ENCODE peak calls at places on chromosomes 11 and 22, in nine cellular contexts. F, I, P, Q, X, V, K, G and A are unnamed samples.

GRCh38 chr22:24695958-24696511 is 78.5 kb downstream of the PIWIL3 start:
- DNase-seq in F (peak; percentile 68), I (no peak), P (peak; percentile 80), Q (no peak), X (peak; percentile 8), V (no peak), K (peak; percentile 69), G (peak; percentile 28), A (no peak)

GRCh38 chr11:45646275-45646970 is 19.0 kb downstream of the CHST1 start:
- DNase-seq in F (peak; percentile 45), I (no peak), P (no peak), Q (peak; percentile 7), X (no peak), V (peak; percentile 27), K (peak; percentile 22), G (no peak), A (no peak)

GRCh38 chr11:124608146-124608545 is 3.1 kb upstream of the PANX3 start:
- DNase-seq in F (no peak), I (no peak), P (no peak), Q (no peak), X (no peak), V (peak; percentile 28), K (no peak), G (no peak), A (no peak)

GRCh38 chr11:117822031-117822521 is 2.5 kb downstream of the FXYD2 start:
- DNase-seq in F (no peak), I (peak; percentile 42), P (no peak), Q (no peak), X (no peak), V (peak; percentile 36), K (no peak), G (no peak), A (no peak)

GRCh38 chr11:65793144-65793581 is 6.3 kb downstream of the OVOL1 start:
- DNase-seq in F (no peak), I (no peak), P (peak; percentile 78), Q (no peak), X (no peak), V (peak; percentile 92), K (no peak), G (no peak), A (no peak)

GRCh38 chr11:77407613-77408012 is 66.3 kb downstream of the PAK1 start:
- DNase-seq in F (peak; percentile 79), I (no peak), P (peak; percentile 33), Q (no peak), X (peak; percentile 41), V (peak; percentile 99), K (peak; percentile 92), G (peak; percentile 55), A (peak; percentile 57)

GRCh38 chr11:60328460-60328859 is 1.4 kb downstream of the MS4A6E start:
- DNase-seq in F (no peak), I (no peak), P (no peak), Q (no peak), X (no peak), V (no peak), K (no peak), G (no peak), A (no peak)

GRCh38 chr11:106684944-106685343 is 333.3 kb downstream of the GUCY1A2 start:
- DNase-seq in F (no peak), I (no peak), P (no peak), Q (no peak), X (no peak), V (no peak), K (no peak), G (no peak), A (no peak)

GRCh38 chr11:65132988-65133700 is 1.2 kb downstream of the SYVN1 start:
- DNase-seq in F (peak; percentile 17), I (no peak), P (peak; percentile 90), Q (no peak), X (no peak), V (peak; percentile 73), K (no peak), G (no peak), A (no peak)

GRCh38 chr11:12506502-12506921 is 129.1 kb downstream of the PARVA start:
- DNase-seq in F (peak; percentile 40), I (no peak), P (no peak), Q (no peak), X (no peak), V (no peak), K (peak; percentile 59), G (no peak), A (peak; percentile 44)

GRCh38 chr11:95877288-95877687 is 46.6 kb downstream of the MTMR2 start:
- DNase-seq in F (peak; percentile 97), I (no peak), P (no peak), Q (no peak), X (peak; percentile 98), V (peak; percentile 63), K (peak; percentile 100), G (peak; percentile 95), A (peak; percentile 99)

GRCh38 chr11:58866788-58867187 is 22.3 kb upstream of the GLYATL2 start:
- DNase-seq in F (no peak), I (no peak), P (no peak), Q (no peak), X (no peak), V (no peak), K (peak; percentile 49), G (no peak), A (no peak)

GRCh38 chr22:20805972-20806471 is 32.1 kb downstream of the SERPIND1 start:
- DNase-seq in F (peak; percentile 28), I (no peak), P (no peak), Q (no peak), X (no peak), V (peak; percentile 33), K (peak; percentile 10), G (no peak), A (no peak)

GRCh38 chr22:20802452-20802851 is 28.5 kb downstream of the SERPIND1 start:
- DNase-seq in F (no peak), I (no peak), P (no peak), Q (no peak), X (no peak), V (no peak), K (no peak), G (no peak), A (no peak)

GRCh38 chr22:20804650-20805049 is 30.7 kb downstream of the SERPIND1 start:
- DNase-seq in F (no peak), I (no peak), P (no peak), Q (no peak), X (no peak), V (no peak), K (no peak), G (no peak), A (no peak)

GRCh38 chr22:20802922-20803553 is 29.1 kb downstream of the SERPIND1 start:
- DNase-seq in F (no peak), I (no peak), P (no peak), Q (no peak), X (no peak), V (no peak), K (no peak), G (no peak), A (no peak)

GRCh38 chr22:20803696-20804324 is 29.9 kb downstream of the SERPIND1 start:
- DNase-seq in F (peak; percentile 56), I (peak; percentile 15), P (no peak), Q (no peak), X (peak; percentile 16), V (peak; percentile 35), K (peak; percentile 44), G (no peak), A (no peak)
- TF ChIP-seq CTCF in F (peak; percentile 69), I (no peak), P (no peak), Q (peak; percentile 46), X (peak; percentile 79), V (peak; percentile 69), K (peak; percentile 60), G (peak; percentile 67), A (peak; percentile 73)

DNA sequence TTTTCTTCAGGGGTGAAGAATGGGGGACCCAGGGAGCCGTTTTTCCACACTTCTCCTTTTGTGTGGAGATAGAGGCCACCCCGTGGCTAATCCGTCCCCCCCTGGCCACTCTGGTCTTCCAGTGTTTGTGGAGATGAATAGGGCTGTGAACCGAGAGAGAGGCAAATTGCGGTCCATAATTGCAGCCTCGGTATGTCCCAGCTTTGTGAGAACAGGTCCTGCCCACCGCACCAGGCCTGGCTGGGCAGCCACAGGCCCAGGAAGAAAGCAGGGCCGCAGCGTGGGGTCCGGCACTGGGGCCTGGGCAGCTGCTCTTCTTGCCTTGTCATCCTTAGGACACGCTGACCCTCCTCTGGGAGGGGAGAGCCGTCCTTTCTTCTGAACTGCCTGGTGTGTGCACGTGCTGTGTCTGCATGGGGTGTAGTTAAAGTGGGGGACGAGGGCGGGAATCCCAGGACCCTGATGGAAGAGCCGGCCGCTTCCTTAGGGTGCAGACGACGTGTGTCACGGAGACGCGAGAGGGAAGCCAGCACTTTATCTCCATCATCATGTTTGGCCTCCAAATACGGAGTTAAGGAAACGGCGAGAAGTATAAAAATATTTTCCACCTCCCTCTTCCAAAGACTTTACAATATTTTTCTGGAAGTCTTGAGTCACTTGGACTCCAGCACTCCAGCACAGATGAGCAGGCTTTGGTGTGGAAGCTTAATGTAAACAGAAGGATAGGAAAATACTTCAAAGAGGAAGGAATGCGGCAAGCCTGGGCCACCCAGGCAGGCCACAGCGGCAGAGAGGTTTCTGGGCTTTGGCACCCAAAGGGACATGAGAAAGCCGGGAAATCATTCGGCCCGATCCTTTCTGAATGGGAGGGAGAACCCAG is 1248.4 kb downstream of the BRD1 start:
- DNase-seq in F (no peak), I (no peak), P (no peak), Q (no peak), X (no peak), V (no peak), K (no peak), G (no peak), A (no peak)
- H3K4me3 ChIP-seq in F (no peak overlapping the region), I (no peak overlapping the region), P (no peak overlapping the region), Q (no peak overlapping the region), X (no peak overlapping the region), V (no peak overlapping the region), K (no peak overlapping the region), G (no peak overlapping the region), A (no peak overlapping the region)

GRCh38 chr22:36610056-36610455 is 81.1 kb upstream of the EIF3D start:
- DNase-seq in F (no peak), I (no peak), P (no peak), Q (no peak), X (no peak), V (no peak), K (no peak), G (no peak), A (no peak)

GRCh38 chr22:36610567-36610966 is 81.6 kb upstream of the EIF3D start:
- DNase-seq in F (no peak), I (no peak), P (no peak), Q (no peak), X (no peak), V (no peak), K (no peak), G (no peak), A (no peak)

GRCh38 chr22:36608987-36609386 is 80.0 kb upstream of the EIF3D start:
- DNase-seq in F (no peak), I (no peak), P (no peak), Q (no peak), X (no peak), V (no peak), K (no peak), G (no peak), A (no peak)

GRCh38 chr22:36612458-36612857 is 83.5 kb upstream of the EIF3D start:
- DNase-seq in F (peak; percentile 10), I (no peak), P (no peak), Q (no peak), X (peak; percentile 11), V (peak; percentile 3), K (peak; percentile 41), G (no peak), A (peak; percentile 8)

GRCh38 chr22:36611241-36611976 is 82.4 kb upstream of the EIF3D start:
- DNase-seq in F (no peak), I (no peak), P (no peak), Q (no peak), X (no peak), V (no peak), K (no peak), G (no peak), A (no peak)
- H3K27me3 ChIP-seq in F (no peaks in the 10 kb centered on the region), I (no peaks in the 10 kb centered on the region), P (no peaks in the 10 kb centered on the region), Q (peaks cover 9% of the 10 kb centered on the region), X (peaks cover 49% of the 10 kb centered on the region), V (peaks cover 26% of the 10 kb centered on the region), K (peaks cover 73% of the 10 kb centered on the region), G (peaks cover 34% of the 10 kb centered on the region), A (peaks cover 27% of the 10 kb centered on the region)

GRCh38 chr11:62545437-62546243 is 966 bp downstream of the AHNAK start:
- DNase-seq in F (peak; percentile 97), I (peak; percentile 55), P (peak; percentile 88), Q (no peak), X (peak; percentile 80), V (peak; percentile 99), K (peak; percentile 93), G (peak; percentile 70), A (peak; percentile 52)
- TF ChIP-seq CTCF in F (peak; percentile 15), I (no peak), P (no peak), Q (no peak), X (peak; percentile 3), V (no peak), K (peak; percentile 16), G (peak; percentile 2), A (peak; percentile 10)